ENCODE peak calls at places on chromosomes 12 and 14, in eight cellular contexts. One of them, this sample, is unnamed.

GRCh38 chr12:32671930-32672785 is 6.9 kb upstream of the DNM1L start:
- DNase-seq in pons: peak; percentile 74
- DNase-seq in GM03348: peak; percentile 85
- DNase-seq in PC-3: peak; percentile 63
- DNase-seq in Right ventricle myocardium superior: no peak
- DNase-seq in RPMI8226: peak; percentile 74
- DNase-seq in spleen: no peak
- DNase-seq in HS-5: peak; percentile 80
- DNase-seq in this sample: peak; percentile 53

GRCh38 chr14:90795744-90796143 is 20.5 kb downstream of the TTC7B start:
- DNase-seq in PC-3: peak; percentile 91
- DNase-seq in spleen: no peak
- DNase-seq in GM03348: peak; percentile 80
- DNase-seq in Right ventricle myocardium superior: no peak
- DNase-seq in pons: no peak
- DNase-seq in RPMI8226: no peak
- DNase-seq in HS-5: peak; percentile 68
- DNase-seq in this sample: peak; percentile 72

GRCh38 chr12:109542876-109543275 is 30.4 kb downstream of the MMAB start:
- DNase-seq in HS-5: no peak
- DNase-seq in GM03348: no peak
- DNase-seq in pons: no peak
- DNase-seq in RPMI8226: no peak
- DNase-seq in PC-3: no peak
- DNase-seq in spleen: no peak
- DNase-seq in Right ventricle myocardium superior: no peak
- DNase-seq in this sample: no peak

GRCh38 chr12:114403044-114403689 is 2.8 kb downstream of the TBX5 start:
- DNase-seq in Right ventricle myocardium superior: peak; percentile 68
- DNase-seq in RPMI8226: peak; percentile 59
- DNase-seq in PC-3: no peak
- DNase-seq in HS-5: no peak
- DNase-seq in pons: no peak
- DNase-seq in spleen: no peak
- DNase-seq in GM03348: peak; percentile 77
- DNase-seq in this sample: no peak

GRCh38 chr14:58844544-58844943 is 206.8 kb downstream of the DACT1 start:
- DNase-seq in spleen: no peak
- DNase-seq in HS-5: no peak
- DNase-seq in PC-3: no peak
- DNase-seq in Right ventricle myocardium superior: no peak
- DNase-seq in RPMI8226: no peak
- DNase-seq in GM03348: no peak
- DNase-seq in pons: no peak
- DNase-seq in this sample: no peak

GRCh38 chr12:3962661-3963483 is 89.7 kb upstream of the PARP11 start:
- DNase-seq in Right ventricle myocardium superior: no peak
- DNase-seq in spleen: peak; percentile 86
- DNase-seq in GM03348: no peak
- DNase-seq in HS-5: no peak
- DNase-seq in pons: peak; percentile 7
- DNase-seq in PC-3: no peak
- DNase-seq in RPMI8226: peak; percentile 39
- DNase-seq in this sample: no peak

GRCh38 chr14:59482471-59483331 is 1.5 kb downstream of the L3HYPDH start:
- DNase-seq in HS-5: peak; percentile 89
- DNase-seq in PC-3: peak; percentile 100
- DNase-seq in pons: peak; percentile 41
- DNase-seq in Right ventricle myocardium superior: no peak
- DNase-seq in spleen: no peak
- DNase-seq in RPMI8226: no peak
- DNase-seq in GM03348: peak; percentile 64
- DNase-seq in this sample: peak; percentile 80

GRCh38 chr12:79690156-79690605 is 583 bp downstream of the PAWR start:
- DNase-seq in Right ventricle myocardium superior: peak; percentile 50
- DNase-seq in HS-5: no peak
- DNase-seq in pons: no peak
- DNase-seq in PC-3: peak; percentile 40
- DNase-seq in RPMI8226: no peak
- DNase-seq in spleen: peak; percentile 85
- DNase-seq in GM03348: no peak
- DNase-seq in this sample: peak; percentile 62

GRCh38 chr12:73421832-73422231 is 1115.8 kb upstream of the ATXN7L3B start:
- DNase-seq in HS-5: peak; percentile 79
- DNase-seq in RPMI8226: peak; percentile 41
- DNase-seq in Right ventricle myocardium superior: no peak
- DNase-seq in PC-3: peak; percentile 81
- DNase-seq in spleen: no peak
- DNase-seq in GM03348: peak; percentile 3
- DNase-seq in pons: no peak
- DNase-seq in this sample: no peak

GRCh38 chr12:14514154-14514842 is 53.4 kb downstream of the PLBD1 start:
- DNase-seq in RPMI8226: peak; percentile 63
- DNase-seq in pons: peak; percentile 34
- DNase-seq in PC-3: peak; percentile 93
- DNase-seq in spleen: no peak
- DNase-seq in HS-5: no peak
- DNase-seq in Right ventricle myocardium superior: no peak
- DNase-seq in GM03348: peak; percentile 13
- DNase-seq in this sample: no peak

GRCh38 chr14:65478596-65478995 is 66.1 kb downstream of the FUT8 start:
- DNase-seq in HS-5: no peak
- DNase-seq in Right ventricle myocardium superior: no peak
- DNase-seq in pons: no peak
- DNase-seq in GM03348: peak; percentile 45
- DNase-seq in RPMI8226: no peak
- DNase-seq in spleen: no peak
- DNase-seq in PC-3: peak; percentile 38
- DNase-seq in this sample: no peak

GRCh38 chr12:56749853-56750252 is 2.3 kb downstream of the PRIM1 start:
- DNase-seq in HS-5: no peak
- DNase-seq in PC-3: no peak
- DNase-seq in spleen: no peak
- DNase-seq in RPMI8226: no peak
- DNase-seq in GM03348: no peak
- DNase-seq in pons: no peak
- DNase-seq in Right ventricle myocardium superior: no peak
- DNase-seq in this sample: no peak

GRCh38 chr12:15700595-15700994 is 88.6 kb downstream of the EPS8 start:
- DNase-seq in GM03348: peak; percentile 69
- DNase-seq in RPMI8226: no peak
- DNase-seq in PC-3: peak; percentile 79
- DNase-seq in Right ventricle myocardium superior: no peak
- DNase-seq in spleen: no peak
- DNase-seq in HS-5: peak; percentile 86
- DNase-seq in pons: peak; percentile 74
- DNase-seq in this sample: no peak

GRCh38 chr14:92472860-92473259 is 40.7 kb upstream of the RIN3 start:
- DNase-seq in spleen: peak; percentile 75
- DNase-seq in Right ventricle myocardium superior: no peak
- DNase-seq in pons: no peak
- DNase-seq in RPMI8226: no peak
- DNase-seq in PC-3: no peak
- DNase-seq in GM03348: no peak
- DNase-seq in HS-5: no peak
- DNase-seq in this sample: no peak

GRCh38 chr12:56488041-56488955 is at the start of gene GLS2:
- DNase-seq in RPMI8226: peak; percentile 86
- DNase-seq in PC-3: peak; percentile 84
- DNase-seq in Right ventricle myocardium superior: peak; percentile 81
- DNase-seq in HS-5: peak; percentile 33
- DNase-seq in GM03348: peak; percentile 95
- DNase-seq in pons: peak; percentile 86
- DNase-seq in spleen: peak; percentile 89
- DNase-seq in this sample: peak; percentile 44

GRCh38 chr14:23034498-23035302 is at the start of gene PSMB5:
- DNase-seq in Right ventricle myocardium superior: peak; percentile 93
- DNase-seq in spleen: peak; percentile 94
- DNase-seq in HS-5: peak; percentile 94
- DNase-seq in PC-3: peak; percentile 95
- DNase-seq in GM03348: peak; percentile 91
- DNase-seq in RPMI8226: peak; percentile 91
- DNase-seq in pons: peak; percentile 98
- DNase-seq in this sample: peak; percentile 84

GRCh38 chr12:123233505-123234299 is 466 bp downstream of the MTRFR start:
- DNase-seq in GM03348: no peak
- DNase-seq in pons: no peak
- DNase-seq in PC-3: peak; percentile 25
- DNase-seq in HS-5: no peak
- DNase-seq in spleen: no peak
- DNase-seq in Right ventricle myocardium superior: no peak
- DNase-seq in RPMI8226: no peak
- DNase-seq in this sample: no peak

GRCh38 chr12:96902076-96902475 is 5.0 kb upstream of the NEDD1 start:
- DNase-seq in Right ventricle myocardium superior: no peak
- DNase-seq in spleen: no peak
- DNase-seq in pons: no peak
- DNase-seq in GM03348: no peak
- DNase-seq in PC-3: no peak
- DNase-seq in RPMI8226: peak; percentile 15
- DNase-seq in HS-5: no peak
- DNase-seq in this sample: no peak

GRCh38 chr14:100402631-100403030 is 79.5 kb downstream of the SLC25A47 start:
- DNase-seq in HS-5: no peak
- DNase-seq in RPMI8226: no peak
- DNase-seq in PC-3: no peak
- DNase-seq in pons: no peak
- DNase-seq in Right ventricle myocardium superior: no peak
- DNase-seq in GM03348: peak; percentile 57
- DNase-seq in spleen: no peak
- DNase-seq in this sample: no peak

GRCh38 chr12:53234236-53234635 is 2.2 kb upstream of the RARG start:
- DNase-seq in spleen: no peak
- DNase-seq in pons: no peak
- DNase-seq in GM03348: peak; percentile 44
- DNase-seq in RPMI8226: no peak
- DNase-seq in Right ventricle myocardium superior: peak; percentile 75
- DNase-seq in HS-5: no peak
- DNase-seq in PC-3: no peak
- DNase-seq in this sample: no peak

GRCh38 chr12:132923356-132923909 is 32.7 kb downstream of the ZNF605 start:
- DNase-seq in GM03348: no peak
- DNase-seq in pons: no peak
- DNase-seq in PC-3: no peak
- DNase-seq in HS-5: no peak
- DNase-seq in Right ventricle myocardium superior: no peak
- DNase-seq in RPMI8226: no peak
- DNase-seq in spleen: no peak
- DNase-seq in this sample: no peak

GRCh38 chr14:106224694-106224971 is 698.2 kb downstream of the TMEM121 start:
- DNase-seq in pons: no peak
- DNase-seq in PC-3: no peak
- DNase-seq in GM03348: no peak
- DNase-seq in spleen: no peak
- DNase-seq in Right ventricle myocardium superior: no peak
- DNase-seq in HS-5: no peak
- DNase-seq in RPMI8226: no peak
- DNase-seq in this sample: no peak

GRCh38 chr12:124130717-124131670 is 158.0 kb downstream of the ZNF664 start:
- DNase-seq in Right ventricle myocardium superior: no peak
- DNase-seq in RPMI8226: no peak
- DNase-seq in PC-3: no peak
- DNase-seq in spleen: no peak
- DNase-seq in GM03348: no peak
- DNase-seq in pons: no peak
- DNase-seq in HS-5: no peak
- DNase-seq in this sample: no peak

GRCh38 chr12:115224031-115224430 is 540.1 kb upstream of the TBX3 start:
- DNase-seq in HS-5: no peak
- DNase-seq in pons: no peak
- DNase-seq in Right ventricle myocardium superior: no peak
- DNase-seq in spleen: no peak
- DNase-seq in RPMI8226: no peak
- DNase-seq in PC-3: no peak
- DNase-seq in GM03348: peak; percentile 11
- DNase-seq in this sample: no peak

GRCh38 chr14:34138175-34138574 is 187.3 kb upstream of the EGLN3 start:
- DNase-seq in spleen: no peak
- DNase-seq in RPMI8226: no peak
- DNase-seq in Right ventricle myocardium superior: no peak
- DNase-seq in pons: no peak
- DNase-seq in GM03348: no peak
- DNase-seq in PC-3: no peak
- DNase-seq in HS-5: no peak
- DNase-seq in this sample: no peak

GRCh38 chr14:100747021-100747586 is 20.4 kb downstream of the DLK1 start:
- DNase-seq in PC-3: peak; percentile 95
- DNase-seq in pons: no peak
- DNase-seq in HS-5: peak; percentile 89
- DNase-seq in RPMI8226: no peak
- DNase-seq in spleen: peak; percentile 47
- DNase-seq in GM03348: peak; percentile 85
- DNase-seq in Right ventricle myocardium superior: no peak
- DNase-seq in this sample: peak; percentile 87

GRCh38 chr12:115983226-115983798 is 294.2 kb downstream of the MED13L start:
- DNase-seq in spleen: no peak
- DNase-seq in PC-3: peak; percentile 53
- DNase-seq in Right ventricle myocardium superior: no peak
- DNase-seq in RPMI8226: no peak
- DNase-seq in GM03348: no peak
- DNase-seq in HS-5: no peak
- DNase-seq in pons: no peak
- DNase-seq in this sample: peak; percentile 9

GRCh38 chr14:61252354-61253063 is 28.6 kb downstream of the TMEM30B start:
- DNase-seq in HS-5: peak; percentile 88
- DNase-seq in PC-3: peak; percentile 98
- DNase-seq in Right ventricle myocardium superior: peak; percentile 68
- DNase-seq in RPMI8226: peak; percentile 51
- DNase-seq in pons: peak; percentile 87
- DNase-seq in GM03348: peak; percentile 90
- DNase-seq in spleen: no peak
- DNase-seq in this sample: peak; percentile 79

GRCh38 chr14:54706768-54707167 is 139.8 kb downstream of the SAMD4A start:
- DNase-seq in RPMI8226: no peak
- DNase-seq in spleen: no peak
- DNase-seq in HS-5: no peak
- DNase-seq in pons: no peak
- DNase-seq in Right ventricle myocardium superior: no peak
- DNase-seq in PC-3: no peak
- DNase-seq in GM03348: no peak
- DNase-seq in this sample: no peak

GRCh38 chr12:114858388-114859146 is 174.6 kb upstream of the TBX3 start:
- DNase-seq in Right ventricle myocardium superior: no peak
- DNase-seq in spleen: no peak
- DNase-seq in PC-3: peak; percentile 20
- DNase-seq in HS-5: no peak
- DNase-seq in GM03348: no peak
- DNase-seq in RPMI8226: no peak
- DNase-seq in pons: no peak
- DNase-seq in this sample: no peak

GRCh38 chr14:96501383-96501745 is 818 bp upstream of the PAPOLA start:
- DNase-seq in GM03348: peak; percentile 16
- DNase-seq in spleen: no peak
- DNase-seq in RPMI8226: peak; percentile 8
- DNase-seq in pons: no peak
- DNase-seq in PC-3: peak; percentile 14
- DNase-seq in Right ventricle myocardium superior: no peak
- DNase-seq in HS-5: no peak
- DNase-seq in this sample: no peak

GRCh38 chr14:65627315-65627714 is 214.8 kb downstream of the FUT8 start:
- DNase-seq in RPMI8226: no peak
- DNase-seq in GM03348: no peak
- DNase-seq in PC-3: no peak
- DNase-seq in spleen: no peak
- DNase-seq in Right ventricle myocardium superior: no peak
- DNase-seq in HS-5: no peak
- DNase-seq in pons: no peak
- DNase-seq in this sample: no peak